ENCODE peak calls at places on chromosomes 5 and 9, in ten cellular contexts. D, S, Z, G, F, T, H, E, K and I are unnamed samples.

GRCh38 chr5:40570408-40571129 is 109.1 kb upstream of the PTGER4 start:
- DNase-seq in D (no peak), S (peak; percentile 90), Z (no peak), G (no peak), F (no peak), T (peak; percentile 72), H (no peak), E (no peak), K (peak; percentile 82), I (no peak)

GRCh38 chr9:79431019-79431679 is 140.6 kb upstream of the TLE4 start:
- DNase-seq in D (no peak), S (no peak), Z (no peak), G (no peak), F (no peak), T (peak; percentile 16), H (no peak), E (no peak), K (peak; percentile 20), I (no peak)

GRCh38 chr5:126354012-126354856 is 69.0 kb upstream of the GRAMD2B start:
- DNase-seq in D (peak; percentile 69), S (peak; percentile 98), Z (peak; percentile 56), G (no peak), F (no peak), T (peak; percentile 99), H (peak; percentile 94), E (no peak), K (peak; percentile 93), I (peak; percentile 80)

GRCh38 chr9:12697719-12698118 is 4.5 kb downstream of the TYRP1 start:
- DNase-seq in D (no peak), S (no peak), Z (no peak), G (no peak), F (no peak), T (peak; percentile 33), H (no peak), E (no peak), K (no peak), I (no peak)

GRCh38 chr5:157535042-157535865 is 40.3 kb downstream of the ADAM19 start:
- DNase-seq in D (peak; percentile 71), S (peak; percentile 56), Z (no peak), G (no peak), F (no peak), T (peak; percentile 94), H (no peak), E (peak; percentile 63), K (peak; percentile 44), I (no peak)

GRCh38 chr5:63401434-63402046 is 560.7 kb downstream of the HTR1A start:
- DNase-seq in D (peak; percentile 75), S (peak; percentile 8), Z (peak; percentile 77), G (no peak), F (no peak), T (peak; percentile 4), H (peak; percentile 23), E (peak; percentile 47), K (peak; percentile 75), I (peak; percentile 62)

GRCh38 chr5:157596449-157596848 is 20.9 kb upstream of the ADAM19 start:
- DNase-seq in D (no peak), S (no peak), Z (no peak), G (no peak), F (no peak), T (peak; percentile 46), H (no peak), E (no peak), K (no peak), I (no peak)

GRCh38 chr9:25716220-25716872 is 38.1 kb upstream of the TUSC1 start:
- DNase-seq in D (peak; percentile 14), S (peak; percentile 74), Z (peak; percentile 80), G (no peak), F (peak; percentile 82), T (peak; percentile 7), H (peak; percentile 82), E (peak; percentile 19), K (peak; percentile 72), I (peak; percentile 61)

GRCh38 chr5:147534172-147534951 is 24.5 kb upstream of the DPYSL3 start:
- DNase-seq in D (no peak), S (peak; percentile 77), Z (no peak), G (no peak), F (no peak), T (peak; percentile 79), H (no peak), E (no peak), K (no peak), I (no peak)

GRCh38 chr9:121650220-121651013 is 1.0 kb upstream of the DAB2IP start:
- DNase-seq in D (no peak), S (peak; percentile 56), Z (peak; percentile 92), G (no peak), F (no peak), T (peak; percentile 38), H (no peak), E (peak; percentile 65), K (peak; percentile 53), I (peak; percentile 51)

GRCh38 chr5:90135979-90136378 is 273.6 kb downstream of the CETN3 start:
- DNase-seq in D (no peak), S (no peak), Z (peak; percentile 10), G (no peak), F (no peak), T (no peak), H (no peak), E (peak; percentile 17), K (peak; percentile 38), I (no peak)

GRCh38 chr9:121445986-121446385 is 53.7 kb downstream of the GGTA1 start:
- DNase-seq in D (no peak), S (no peak), Z (no peak), G (no peak), F (no peak), T (no peak), H (no peak), E (no peak), K (peak; percentile 20), I (no peak)

GRCh38 chr5:177457239-177458121 is 10.9 kb downstream of the PRR7 start:
- DNase-seq in D (peak; percentile 100), S (peak; percentile 97), Z (peak; percentile 95), G (peak; percentile 50), F (no peak), T (peak; percentile 94), H (peak; percentile 92), E (peak; percentile 87), K (peak; percentile 94), I (peak; percentile 95)

GRCh38 chr9:14752271-14752670 is 29.7 kb upstream of the CER1 start:
- DNase-seq in D (peak; percentile 53), S (no peak), Z (no peak), G (no peak), F (no peak), T (no peak), H (no peak), E (no peak), K (no peak), I (no peak)

GRCh38 chr5:33120671-33121070 is 320.1 kb upstream of the TARS1 start:
- DNase-seq in D (no peak), S (peak; percentile 90), Z (no peak), G (no peak), F (no peak), T (peak; percentile 95), H (no peak), E (no peak), K (no peak), I (no peak)

GRCh38 chr5:157913575-157913974 is 54.6 kb upstream of the CLINT1 start:
- DNase-seq in D (no peak), S (no peak), Z (no peak), G (no peak), F (no peak), T (no peak), H (no peak), E (no peak), K (no peak), I (no peak)

GRCh38 chr9:113901196-113901818 is 25.2 kb downstream of the ZNF618 start:
- DNase-seq in D (peak; percentile 20), S (no peak), Z (no peak), G (no peak), F (no peak), T (no peak), H (no peak), E (peak; percentile 37), K (no peak), I (peak; percentile 16)

GRCh38 chr5:83104031-83104430 is 26.7 kb downstream of the XRCC4 start:
- DNase-seq in D (no peak), S (no peak), Z (no peak), G (no peak), F (no peak), T (peak; percentile 56), H (no peak), E (no peak), K (no peak), I (no peak)

GRCh38 chr5:170493028-170493820 is 10.6 kb upstream of the KCNIP1 start:
- DNase-seq in D (no peak), S (no peak), Z (no peak), G (no peak), F (no peak), T (no peak), H (peak; percentile 86), E (no peak), K (no peak), I (peak; percentile 50)

GRCh38 chr5:57863661-57864060 is 381.1 kb upstream of the ACTBL2 start:
- DNase-seq in D (no peak), S (peak; percentile 76), Z (no peak), G (no peak), F (no peak), T (peak; percentile 72), H (no peak), E (no peak), K (peak; percentile 71), I (no peak)

GRCh38 chr9:122463828-122464632 is 13.7 kb downstream of the OR1J1 start:
- DNase-seq in D (no peak), S (no peak), Z (no peak), G (peak; percentile 5), F (no peak), T (no peak), H (no peak), E (no peak), K (peak; percentile 50), I (no peak)

GRCh38 chr9:36728651-36729520 is 156.2 kb downstream of the MELK start:
- DNase-seq in D (peak; percentile 29), S (peak; percentile 78), Z (peak; percentile 89), G (peak; percentile 44), F (no peak), T (peak; percentile 32), H (peak; percentile 63), E (peak; percentile 41), K (peak; percentile 72), I (peak; percentile 64)

GRCh38 chr5:8943301-8943700 is 602.6 kb downstream of the SEMA5A start:
- DNase-seq in D (no peak), S (peak; percentile 40), Z (no peak), G (no peak), F (no peak), T (peak; percentile 45), H (no peak), E (no peak), K (peak; percentile 44), I (no peak)

GRCh38 chr5:51433052-51433710 is 49.9 kb downstream of the ISL1 start:
- DNase-seq in D (no peak), S (no peak), Z (no peak), G (no peak), F (no peak), T (no peak), H (no peak), E (no peak), K (peak; percentile 65), I (no peak)

GRCh38 chr9:113669523-113670115 is 206.1 kb downstream of the RGS3 start:
- DNase-seq in D (no peak), S (peak; percentile 88), Z (no peak), G (no peak), F (no peak), T (peak; percentile 48), H (no peak), E (no peak), K (no peak), I (no peak)